ENCODE peak calls at places on chromosomes 5 and 9, in nine cellular contexts. One of them, this sample, is unnamed.

GRCh38 chr9:78144663-78145377 is 91.1 kb upstream of the CEP78 start:
- DNase-seq in small intestine: no peak
- DNase-seq in spleen: no peak
- DNase-seq in mammary epithelial cell: no peak
- DNase-seq in GM23248: no peak
- DNase-seq in heart left ventricle: no peak
- DNase-seq in pancreas: no peak
- DNase-seq in breast epithelium: no peak
- DNase-seq in tibial artery: no peak
- DNase-seq in this sample: no peak

GRCh38 chr9:82456621-82457020 is 468.0 kb downstream of the SPATA31D1 start:
- DNase-seq in pancreas: no peak
- DNase-seq in heart left ventricle: no peak
- DNase-seq in tibial artery: no peak
- DNase-seq in GM23248: peak; percentile 74
- DNase-seq in breast epithelium: no peak
- DNase-seq in small intestine: no peak
- DNase-seq in mammary epithelial cell: peak; percentile 50
- DNase-seq in spleen: no peak
- DNase-seq in this sample: no peak

GRCh38 chr5:149831492-149831891 is 101.4 kb downstream of the PPARGC1B start:
- DNase-seq in spleen: peak; percentile 27
- DNase-seq in breast epithelium: no peak
- DNase-seq in pancreas: no peak
- DNase-seq in small intestine: no peak
- DNase-seq in mammary epithelial cell: peak; percentile 79
- DNase-seq in GM23248: peak; percentile 47
- DNase-seq in tibial artery: no peak
- DNase-seq in heart left ventricle: no peak
- DNase-seq in this sample: no peak

GRCh38 chr9:113560621-113560915 is 97.0 kb downstream of the RGS3 start:
- DNase-seq in breast epithelium: no peak
- DNase-seq in mammary epithelial cell: no peak
- DNase-seq in small intestine: no peak
- DNase-seq in spleen: no peak
- DNase-seq in pancreas: no peak
- DNase-seq in tibial artery: peak; percentile 25
- DNase-seq in heart left ventricle: no peak
- DNase-seq in GM23248: no peak
- DNase-seq in this sample: no peak

GRCh38 chr5:14237313-14238086 is 94.4 kb downstream of the TRIO start:
- DNase-seq in spleen: no peak
- DNase-seq in small intestine: no peak
- DNase-seq in pancreas: no peak
- DNase-seq in breast epithelium: no peak
- DNase-seq in GM23248: no peak
- DNase-seq in mammary epithelial cell: no peak
- DNase-seq in heart left ventricle: no peak
- DNase-seq in tibial artery: no peak
- DNase-seq in this sample: no peak

GRCh38 chr9:113580041-113580953 is 116.8 kb downstream of the RGS3 start:
- DNase-seq in GM23248: peak; percentile 58
- DNase-seq in small intestine: peak; percentile 39
- DNase-seq in pancreas: peak; percentile 89
- DNase-seq in heart left ventricle: peak; percentile 89
- DNase-seq in spleen: peak; percentile 97
- DNase-seq in breast epithelium: peak; percentile 88
- DNase-seq in tibial artery: peak; percentile 97
- DNase-seq in mammary epithelial cell: peak; percentile 76
- DNase-seq in this sample: peak; percentile 50

GRCh38 chr9:14912849-14913248 is 2.6 kb upstream of the FREM1 start:
- DNase-seq in heart left ventricle: no peak
- DNase-seq in tibial artery: no peak
- DNase-seq in mammary epithelial cell: no peak
- DNase-seq in small intestine: peak; percentile 20
- DNase-seq in GM23248: no peak
- DNase-seq in pancreas: no peak
- DNase-seq in breast epithelium: no peak
- DNase-seq in spleen: no peak
- DNase-seq in this sample: no peak

GRCh38 chr5:31664566-31664965 is 25.6 kb downstream of the PDZD2 start:
- DNase-seq in heart left ventricle: no peak
- DNase-seq in pancreas: no peak
- DNase-seq in mammary epithelial cell: peak; percentile 41
- DNase-seq in GM23248: no peak
- DNase-seq in tibial artery: no peak
- DNase-seq in small intestine: peak; percentile 28
- DNase-seq in breast epithelium: no peak
- DNase-seq in spleen: no peak
- DNase-seq in this sample: no peak

GRCh38 chr9:122258886-122259415 is 5.7 kb downstream of the RBM18 start:
- DNase-seq in tibial artery: no peak
- DNase-seq in heart left ventricle: no peak
- DNase-seq in breast epithelium: no peak
- DNase-seq in spleen: no peak
- DNase-seq in small intestine: no peak
- DNase-seq in GM23248: no peak
- DNase-seq in pancreas: no peak
- DNase-seq in mammary epithelial cell: no peak
- DNase-seq in this sample: no peak

GRCh38 chr5:7392401-7393024 is 3.4 kb upstream of the ADCY2 start:
- DNase-seq in heart left ventricle: no peak
- DNase-seq in breast epithelium: no peak
- DNase-seq in pancreas: no peak
- DNase-seq in GM23248: peak; percentile 75
- DNase-seq in tibial artery: no peak
- DNase-seq in spleen: no peak
- DNase-seq in mammary epithelial cell: no peak
- DNase-seq in small intestine: peak; percentile 67
- DNase-seq in this sample: no peak

GRCh38 chr5:149254506-149254905 is 17.2 kb upstream of the AFAP1L1 start:
- DNase-seq in pancreas: no peak
- DNase-seq in heart left ventricle: no peak
- DNase-seq in breast epithelium: no peak
- DNase-seq in GM23248: peak; percentile 58
- DNase-seq in spleen: no peak
- DNase-seq in tibial artery: no peak
- DNase-seq in mammary epithelial cell: no peak
- DNase-seq in small intestine: no peak
- DNase-seq in this sample: no peak

GRCh38 chr5:595285-595684 is 16.9 kb upstream of the CEP72 start:
- DNase-seq in spleen: no peak
- DNase-seq in pancreas: no peak
- DNase-seq in heart left ventricle: no peak
- DNase-seq in small intestine: no peak
- DNase-seq in mammary epithelial cell: no peak
- DNase-seq in tibial artery: no peak
- DNase-seq in breast epithelium: no peak
- DNase-seq in GM23248: no peak
- DNase-seq in this sample: no peak

GRCh38 chr5:34929150-34929719 is at the start of gene DNAJC21:
- DNase-seq in small intestine: peak; percentile 98
- DNase-seq in breast epithelium: peak; percentile 96
- DNase-seq in mammary epithelial cell: peak; percentile 97
- DNase-seq in heart left ventricle: peak; percentile 98
- DNase-seq in pancreas: peak; percentile 98
- DNase-seq in spleen: peak; percentile 100
- DNase-seq in GM23248: peak; percentile 99
- DNase-seq in tibial artery: peak; percentile 99
- DNase-seq in this sample: peak; percentile 95

GRCh38 chr5:159273923-159274322 is 10.8 kb downstream of the UBLCP1 start:
- DNase-seq in GM23248: no peak
- DNase-seq in heart left ventricle: no peak
- DNase-seq in small intestine: no peak
- DNase-seq in spleen: no peak
- DNase-seq in mammary epithelial cell: no peak
- DNase-seq in breast epithelium: no peak
- DNase-seq in pancreas: no peak
- DNase-seq in tibial artery: no peak
- DNase-seq in this sample: no peak

GRCh38 chr9:82670000-82670399 is 392.9 kb downstream of the RASEF start:
- DNase-seq in breast epithelium: no peak
- DNase-seq in mammary epithelial cell: no peak
- DNase-seq in spleen: no peak
- DNase-seq in tibial artery: no peak
- DNase-seq in GM23248: no peak
- DNase-seq in pancreas: no peak
- DNase-seq in heart left ventricle: no peak
- DNase-seq in small intestine: no peak
- DNase-seq in this sample: no peak

GRCh38 chr5:110413856-110414255 is 312.6 kb downstream of the TMEM232 start:
- DNase-seq in GM23248: peak; percentile 50
- DNase-seq in mammary epithelial cell: no peak
- DNase-seq in heart left ventricle: no peak
- DNase-seq in spleen: no peak
- DNase-seq in tibial artery: no peak
- DNase-seq in breast epithelium: no peak
- DNase-seq in pancreas: no peak
- DNase-seq in small intestine: no peak
- DNase-seq in this sample: no peak

GRCh38 chr9:114803459-114803858 is 2.4 kb downstream of the TNFSF15 start:
- DNase-seq in spleen: no peak
- DNase-seq in GM23248: no peak
- DNase-seq in heart left ventricle: peak; percentile 26
- DNase-seq in breast epithelium: no peak
- DNase-seq in small intestine: peak; percentile 59
- DNase-seq in tibial artery: no peak
- DNase-seq in mammary epithelial cell: no peak
- DNase-seq in pancreas: no peak
- DNase-seq in this sample: no peak

GRCh38 chr5:79547982-79548381 is 34.0 kb upstream of the HOMER1 start:
- DNase-seq in spleen: no peak
- DNase-seq in tibial artery: no peak
- DNase-seq in heart left ventricle: no peak
- DNase-seq in GM23248: peak; percentile 19
- DNase-seq in small intestine: no peak
- DNase-seq in pancreas: no peak
- DNase-seq in breast epithelium: no peak
- DNase-seq in mammary epithelial cell: peak; percentile 74
- DNase-seq in this sample: no peak
- H3K4me3 ChIP-seq in spleen: no peak overlapping the region
- H3K4me3 ChIP-seq in tibial artery: no peak overlapping the region
- H3K4me3 ChIP-seq in heart left ventricle: no peak overlapping the region
- H3K4me3 ChIP-seq in GM23248: no peak overlapping the region
- H3K4me3 ChIP-seq in small intestine: no peak overlapping the region
- H3K4me3 ChIP-seq in pancreas: no peak overlapping the region
- H3K4me3 ChIP-seq in breast epithelium: no peak overlapping the region
- H3K4me3 ChIP-seq in mammary epithelial cell: no peak overlapping the region
- H3K4me3 ChIP-seq in this sample: no peak overlapping the region

GRCh38 chr5:132416306-132417009 is 46.9 kb downstream of the SLC22A5 start:
- DNase-seq in spleen: no peak
- DNase-seq in tibial artery: no peak
- DNase-seq in GM23248: no peak
- DNase-seq in breast epithelium: no peak
- DNase-seq in heart left ventricle: no peak
- DNase-seq in pancreas: no peak
- DNase-seq in mammary epithelial cell: no peak
- DNase-seq in small intestine: no peak
- DNase-seq in this sample: no peak

GRCh38 chr5:132417010-132417439 is 47.5 kb downstream of the SLC22A5 start:
- DNase-seq in GM23248: no peak
- DNase-seq in breast epithelium: peak; percentile 55
- DNase-seq in heart left ventricle: peak; percentile 68
- DNase-seq in small intestine: no peak
- DNase-seq in spleen: peak; percentile 77
- DNase-seq in tibial artery: no peak
- DNase-seq in pancreas: no peak
- DNase-seq in mammary epithelial cell: no peak
- DNase-seq in this sample: no peak

GRCh38 chr5:132417461-132417860 is 48.0 kb downstream of the SLC22A5 start:
- DNase-seq in pancreas: no peak
- DNase-seq in GM23248: no peak
- DNase-seq in breast epithelium: no peak
- DNase-seq in spleen: no peak
- DNase-seq in small intestine: no peak
- DNase-seq in mammary epithelial cell: no peak
- DNase-seq in tibial artery: no peak
- DNase-seq in heart left ventricle: no peak
- DNase-seq in this sample: no peak

GRCh38 chr5:132413567-132413966 is 44.1 kb downstream of the SLC22A5 start:
- DNase-seq in spleen: no peak
- DNase-seq in breast epithelium: no peak
- DNase-seq in GM23248: no peak
- DNase-seq in heart left ventricle: no peak
- DNase-seq in mammary epithelial cell: no peak
- DNase-seq in tibial artery: no peak
- DNase-seq in pancreas: no peak
- DNase-seq in small intestine: no peak
- DNase-seq in this sample: no peak

GRCh38 chr5:132414634-132415377 is 45.3 kb downstream of the SLC22A5 start:
- DNase-seq in heart left ventricle: no peak
- DNase-seq in mammary epithelial cell: peak; percentile 86
- DNase-seq in small intestine: peak; percentile 71
- DNase-seq in spleen: no peak
- DNase-seq in GM23248: peak; percentile 56
- DNase-seq in tibial artery: no peak
- DNase-seq in pancreas: no peak
- DNase-seq in breast epithelium: peak; percentile 62
- DNase-seq in this sample: no peak
- H3K4me3 ChIP-seq in heart left ventricle: peak overlapping the region; percentile 25
- H3K4me3 ChIP-seq in mammary epithelial cell: no peak overlapping the region
- H3K4me3 ChIP-seq in small intestine: no peak overlapping the region
- H3K4me3 ChIP-seq in spleen: no peak overlapping the region
- H3K4me3 ChIP-seq in GM23248: peak overlapping the region; percentile 4
- H3K4me3 ChIP-seq in tibial artery: peak overlapping the region; percentile 1
- H3K4me3 ChIP-seq in pancreas: no peak overlapping the region
- H3K4me3 ChIP-seq in breast epithelium: no peak overlapping the region
- H3K4me3 ChIP-seq in this sample: no peak overlapping the region

DNA sequence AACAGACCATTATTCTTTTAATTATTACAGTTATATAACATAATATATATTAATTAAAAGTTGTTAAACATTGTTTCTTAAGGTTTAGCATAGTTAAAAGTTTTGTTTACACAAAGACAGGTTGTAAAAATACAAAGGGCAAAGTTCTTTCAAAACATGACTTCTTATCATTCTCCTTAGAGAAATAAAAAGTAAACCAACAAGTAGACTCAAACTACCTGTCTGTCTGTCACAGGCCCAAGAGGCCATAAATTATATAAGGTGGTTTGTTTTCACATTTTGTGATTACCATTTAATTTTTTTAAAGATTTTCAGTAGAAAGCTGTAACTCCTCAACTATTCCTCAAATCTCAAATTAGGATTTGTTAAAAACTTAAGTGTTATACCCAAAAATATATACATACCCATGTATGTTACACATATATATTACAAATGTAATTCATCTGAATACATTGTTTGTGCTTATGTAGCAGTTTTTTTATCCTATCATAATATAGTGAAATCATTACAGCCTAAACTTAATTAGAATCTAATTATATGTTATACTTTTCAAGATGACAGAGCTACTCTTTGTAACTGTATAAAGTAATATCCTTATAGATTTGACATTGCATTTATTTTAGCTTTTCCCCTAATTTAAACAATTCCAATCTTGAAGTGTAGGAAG is 93.8 kb upstream of the GRHPR start:
- DNase-seq in breast epithelium: no peak
- DNase-seq in GM23248: no peak
- DNase-seq in small intestine: peak; percentile 80
- DNase-seq in pancreas: no peak
- DNase-seq in tibial artery: no peak
- DNase-seq in mammary epithelial cell: no peak
- DNase-seq in heart left ventricle: no peak
- DNase-seq in spleen: no peak
- DNase-seq in this sample: no peak
- H3K4me3 ChIP-seq in breast epithelium: no peak overlapping the region
- H3K4me3 ChIP-seq in GM23248: no peak overlapping the region
- H3K4me3 ChIP-seq in small intestine: no peak overlapping the region
- H3K4me3 ChIP-seq in pancreas: no peak overlapping the region
- H3K4me3 ChIP-seq in tibial artery: no peak overlapping the region
- H3K4me3 ChIP-seq in mammary epithelial cell: no peak overlapping the region
- H3K4me3 ChIP-seq in heart left ventricle: no peak overlapping the region
- H3K4me3 ChIP-seq in spleen: no peak overlapping the region
- H3K4me3 ChIP-seq in this sample: no peak overlapping the region

GRCh38 chr9:132243156-132244074 is 81.6 kb downstream of the NTNG2 start:
- DNase-seq in breast epithelium: no peak
- DNase-seq in pancreas: peak; percentile 61
- DNase-seq in tibial artery: no peak
- DNase-seq in mammary epithelial cell: no peak
- DNase-seq in spleen: no peak
- DNase-seq in GM23248: peak; percentile 47
- DNase-seq in small intestine: no peak
- DNase-seq in heart left ventricle: no peak
- DNase-seq in this sample: no peak
- H3K4me3 ChIP-seq in breast epithelium: peak overlapping the region; percentile 68
- H3K4me3 ChIP-seq in pancreas: no peak overlapping the region
- H3K4me3 ChIP-seq in tibial artery: no peak overlapping the region
- H3K4me3 ChIP-seq in mammary epithelial cell: no peak overlapping the region
- H3K4me3 ChIP-seq in spleen: no peak overlapping the region
- H3K4me3 ChIP-seq in GM23248: no peak overlapping the region
- H3K4me3 ChIP-seq in small intestine: no peak overlapping the region
- H3K4me3 ChIP-seq in heart left ventricle: peak overlapping the region; percentile 75
- H3K4me3 ChIP-seq in this sample: no peak overlapping the region

This sample was measured in CD8-positive, alpha-beta T cell.